ENCODE peak calls at places on chromosomes 2 and 18, in seven cellular contexts. One of them, this sample, is unnamed.

GRCh38 chr2:222311321-222311977 is 12.7 kb upstream of the PAX3 start:
- DNase-seq in A549: no peak
- DNase-seq in fibroblast of the aortic adventitia: no peak
- DNase-seq in mammary epithelial cell: no peak
- DNase-seq in CD8-positive, alpha-beta memory T cell: no peak
- DNase-seq in heart left ventricle: peak; percentile 56
- DNase-seq in Peyer's patch: no peak
- DNase-seq in this sample: no peak

GRCh38 chr18:44693030-44693784 is 12.5 kb downstream of the SETBP1 start:
- DNase-seq in A549: peak; percentile 4
- DNase-seq in fibroblast of the aortic adventitia: peak; percentile 32
- DNase-seq in mammary epithelial cell: peak; percentile 93
- DNase-seq in CD8-positive, alpha-beta memory T cell: no peak
- DNase-seq in heart left ventricle: no peak
- DNase-seq in Peyer's patch: no peak
- DNase-seq in this sample: no peak

GRCh38 chr2:112031916-112032582 is 23.0 kb upstream of the TMEM87B start:
- DNase-seq in A549: no peak
- DNase-seq in fibroblast of the aortic adventitia: peak; percentile 25
- DNase-seq in mammary epithelial cell: peak; percentile 71
- DNase-seq in CD8-positive, alpha-beta memory T cell: no peak
- DNase-seq in heart left ventricle: no peak
- DNase-seq in Peyer's patch: no peak
- DNase-seq in this sample: no peak

GRCh38 chr18:79588636-79589481 is 90.7 kb upstream of the CTDP1 start:
- DNase-seq in A549: no peak
- DNase-seq in fibroblast of the aortic adventitia: peak; percentile 97
- DNase-seq in mammary epithelial cell: no peak
- DNase-seq in CD8-positive, alpha-beta memory T cell: no peak
- DNase-seq in heart left ventricle: peak; percentile 91
- DNase-seq in Peyer's patch: peak; percentile 63
- DNase-seq in this sample: no peak

GRCh38 chr2:169159686-169160085 is 90.3 kb downstream of the DHRS9 start:
- DNase-seq in A549: no peak
- DNase-seq in fibroblast of the aortic adventitia: no peak
- DNase-seq in mammary epithelial cell: no peak
- DNase-seq in CD8-positive, alpha-beta memory T cell: no peak
- DNase-seq in heart left ventricle: no peak
- DNase-seq in Peyer's patch: no peak
- DNase-seq in this sample: no peak

GRCh38 chr2:3692375-3692774 is 11.0 kb upstream of the DCDC2C start:
- DNase-seq in A549: peak; percentile 49
- DNase-seq in fibroblast of the aortic adventitia: no peak
- DNase-seq in mammary epithelial cell: peak; percentile 21
- DNase-seq in CD8-positive, alpha-beta memory T cell: no peak
- DNase-seq in heart left ventricle: no peak
- DNase-seq in Peyer's patch: no peak
- DNase-seq in this sample: no peak

GRCh38 chr2:172079838-172080640 is 5.3 kb upstream of the DLX1 start:
- DNase-seq in A549: no peak
- DNase-seq in fibroblast of the aortic adventitia: no peak
- DNase-seq in mammary epithelial cell: no peak
- DNase-seq in CD8-positive, alpha-beta memory T cell: no peak
- DNase-seq in heart left ventricle: no peak
- DNase-seq in Peyer's patch: no peak
- DNase-seq in this sample: no peak

GRCh38 chr2:242098034-242098433 is 228.5 kb downstream of the RTP5 start:
- DNase-seq in A549: no peak
- DNase-seq in fibroblast of the aortic adventitia: no peak
- DNase-seq in mammary epithelial cell: no peak
- DNase-seq in CD8-positive, alpha-beta memory T cell: no peak
- DNase-seq in heart left ventricle: no peak
- DNase-seq in Peyer's patch: no peak
- DNase-seq in this sample: no peak

GRCh38 chr2:42513252-42513918 is 19.6 kb upstream of the KCNG3 start:
- DNase-seq in A549: peak; percentile 76
- DNase-seq in fibroblast of the aortic adventitia: peak; percentile 76
- DNase-seq in mammary epithelial cell: peak; percentile 43
- DNase-seq in CD8-positive, alpha-beta memory T cell: no peak
- DNase-seq in heart left ventricle: no peak
- DNase-seq in Peyer's patch: no peak
- DNase-seq in this sample: no peak

GRCh38 chr2:206040525-206040924 is 45.4 kb downstream of the INO80D start:
- DNase-seq in A549: no peak
- DNase-seq in fibroblast of the aortic adventitia: no peak
- DNase-seq in mammary epithelial cell: no peak
- DNase-seq in CD8-positive, alpha-beta memory T cell: no peak
- DNase-seq in heart left ventricle: no peak
- DNase-seq in Peyer's patch: no peak
- DNase-seq in this sample: no peak

GRCh38 chr2:197972017-197972416 is 167.6 kb downstream of the PLCL1 start:
- DNase-seq in A549: no peak
- DNase-seq in fibroblast of the aortic adventitia: peak; percentile 98
- DNase-seq in mammary epithelial cell: peak; percentile 30
- DNase-seq in CD8-positive, alpha-beta memory T cell: no peak
- DNase-seq in heart left ventricle: no peak
- DNase-seq in Peyer's patch: no peak
- DNase-seq in this sample: no peak

GRCh38 chr2:178510388-178510787 is 30.1 kb downstream of the PLEKHA3 start:
- DNase-seq in A549: no peak
- DNase-seq in fibroblast of the aortic adventitia: no peak
- DNase-seq in mammary epithelial cell: no peak
- DNase-seq in CD8-positive, alpha-beta memory T cell: no peak
- DNase-seq in heart left ventricle: no peak
- DNase-seq in Peyer's patch: no peak
- DNase-seq in this sample: no peak

GRCh38 chr18:48831113-48831759 is 119.5 kb downstream of the SMAD7 start:
- DNase-seq in A549: no peak
- DNase-seq in fibroblast of the aortic adventitia: no peak
- DNase-seq in mammary epithelial cell: no peak
- DNase-seq in CD8-positive, alpha-beta memory T cell: no peak
- DNase-seq in heart left ventricle: peak; percentile 18
- DNase-seq in Peyer's patch: no peak
- DNase-seq in this sample: no peak

GRCh38 chr2:230602562-230603230 is 109.9 kb upstream of the CAB39 start:
- DNase-seq in A549: no peak
- DNase-seq in fibroblast of the aortic adventitia: no peak
- DNase-seq in mammary epithelial cell: no peak
- DNase-seq in CD8-positive, alpha-beta memory T cell: peak; percentile 34
- DNase-seq in heart left ventricle: no peak
- DNase-seq in Peyer's patch: no peak
- DNase-seq in this sample: no peak

GRCh38 chr18:38369772-38370690 is 804.4 kb upstream of the CELF4 start:
- DNase-seq in A549: no peak
- DNase-seq in fibroblast of the aortic adventitia: no peak
- DNase-seq in mammary epithelial cell: peak; percentile 21
- DNase-seq in CD8-positive, alpha-beta memory T cell: no peak
- DNase-seq in heart left ventricle: no peak
- DNase-seq in Peyer's patch: no peak
- DNase-seq in this sample: no peak

GRCh38 chr2:100744184-100744583 is 75.8 kb upstream of the NPAS2 start:
- DNase-seq in A549: no peak
- DNase-seq in fibroblast of the aortic adventitia: no peak
- DNase-seq in mammary epithelial cell: no peak
- DNase-seq in CD8-positive, alpha-beta memory T cell: no peak
- DNase-seq in heart left ventricle: no peak
- DNase-seq in Peyer's patch: no peak
- DNase-seq in this sample: no peak

GRCh38 chr18:5941869-5942268 is 46.5 kb upstream of the TMEM200C start:
- DNase-seq in A549: no peak
- DNase-seq in fibroblast of the aortic adventitia: no peak
- DNase-seq in mammary epithelial cell: no peak
- DNase-seq in CD8-positive, alpha-beta memory T cell: no peak
- DNase-seq in heart left ventricle: no peak
- DNase-seq in Peyer's patch: no peak
- DNase-seq in this sample: no peak

GRCh38 chr2:60932954-60933353 is 51.6 kb downstream of the REL start:
- DNase-seq in A549: no peak
- DNase-seq in fibroblast of the aortic adventitia: no peak
- DNase-seq in mammary epithelial cell: no peak
- DNase-seq in CD8-positive, alpha-beta memory T cell: no peak
- DNase-seq in heart left ventricle: no peak
- DNase-seq in Peyer's patch: no peak
- DNase-seq in this sample: no peak

GRCh38 chr18:59612461-59612860 is 84.8 kb downstream of the CCBE1 start:
- DNase-seq in A549: no peak
- DNase-seq in fibroblast of the aortic adventitia: peak; percentile 100
- DNase-seq in mammary epithelial cell: no peak
- DNase-seq in CD8-positive, alpha-beta memory T cell: no peak
- DNase-seq in heart left ventricle: no peak
- DNase-seq in Peyer's patch: no peak
- DNase-seq in this sample: no peak

GRCh38 chr2:39737661-39738060 is 41.4 kb downstream of the THUMPD2 start:
- DNase-seq in A549: no peak
- DNase-seq in fibroblast of the aortic adventitia: peak; percentile 82
- DNase-seq in mammary epithelial cell: peak; percentile 79
- DNase-seq in CD8-positive, alpha-beta memory T cell: no peak
- DNase-seq in heart left ventricle: no peak
- DNase-seq in Peyer's patch: no peak
- DNase-seq in this sample: peak; percentile 86

GRCh38 chr2:55772309-55772980 is 78.8 kb upstream of the PNPT1 start:
- DNase-seq in A549: no peak
- DNase-seq in fibroblast of the aortic adventitia: no peak
- DNase-seq in mammary epithelial cell: no peak
- DNase-seq in CD8-positive, alpha-beta memory T cell: no peak
- DNase-seq in heart left ventricle: no peak
- DNase-seq in Peyer's patch: no peak
- DNase-seq in this sample: no peak

GRCh38 chr2:128278979-128279378 is 39.7 kb downstream of the HS6ST1 start:
- DNase-seq in A549: no peak
- DNase-seq in fibroblast of the aortic adventitia: no peak
- DNase-seq in mammary epithelial cell: no peak
- DNase-seq in CD8-positive, alpha-beta memory T cell: no peak
- DNase-seq in heart left ventricle: peak; percentile 27
- DNase-seq in Peyer's patch: no peak
- DNase-seq in this sample: no peak

GRCh38 chr2:200408428-200409311 is 101.2 kb downstream of the KCTD18 start:
- DNase-seq in A549: peak; percentile 72
- DNase-seq in fibroblast of the aortic adventitia: peak; percentile 64
- DNase-seq in mammary epithelial cell: peak; percentile 76
- DNase-seq in CD8-positive, alpha-beta memory T cell: no peak
- DNase-seq in heart left ventricle: no peak
- DNase-seq in Peyer's patch: peak; percentile 55
- DNase-seq in this sample: no peak
- H3K4me3 ChIP-seq in A549: no peak overlapping the region
- H3K4me3 ChIP-seq in fibroblast of the aortic adventitia: no peak overlapping the region
- H3K4me3 ChIP-seq in mammary epithelial cell: no peak overlapping the region
- H3K4me3 ChIP-seq in CD8-positive, alpha-beta memory T cell: no peak overlapping the region
- H3K4me3 ChIP-seq in heart left ventricle: no peak overlapping the region
- H3K4me3 ChIP-seq in Peyer's patch: no peak overlapping the region
- H3K4me3 ChIP-seq in this sample: no peak overlapping the region

GRCh38 chr2:176595986-176596385 is 326.7 kb downstream of the MTX2 start:
- DNase-seq in A549: no peak
- DNase-seq in fibroblast of the aortic adventitia: peak; percentile 34
- DNase-seq in mammary epithelial cell: no peak
- DNase-seq in CD8-positive, alpha-beta memory T cell: no peak
- DNase-seq in heart left ventricle: no peak
- DNase-seq in Peyer's patch: no peak
- DNase-seq in this sample: no peak
- H3K4me3 ChIP-seq in A549: no peak overlapping the region
- H3K4me3 ChIP-seq in fibroblast of the aortic adventitia: no peak overlapping the region
- H3K4me3 ChIP-seq in mammary epithelial cell: no peak overlapping the region
- H3K4me3 ChIP-seq in CD8-positive, alpha-beta memory T cell: no peak overlapping the region
- H3K4me3 ChIP-seq in heart left ventricle: no peak overlapping the region
- H3K4me3 ChIP-seq in Peyer's patch: no peak overlapping the region
- H3K4me3 ChIP-seq in this sample: no peak overlapping the region

GRCh38 chr18:35616664-35617423 is 35.3 kb downstream of the GALNT1 start:
- DNase-seq in A549: peak; percentile 71
- DNase-seq in fibroblast of the aortic adventitia: peak; percentile 37
- DNase-seq in mammary epithelial cell: peak; percentile 89
- DNase-seq in CD8-positive, alpha-beta memory T cell: peak; percentile 37
- DNase-seq in heart left ventricle: no peak
- DNase-seq in Peyer's patch: no peak
- DNase-seq in this sample: no peak
- H3K4me3 ChIP-seq in A549: peak overlapping the region; percentile 11
- H3K4me3 ChIP-seq in fibroblast of the aortic adventitia: no peak overlapping the region
- H3K4me3 ChIP-seq in mammary epithelial cell: no peak overlapping the region
- H3K4me3 ChIP-seq in CD8-positive, alpha-beta memory T cell: peak overlapping the region; percentile 21
- H3K4me3 ChIP-seq in heart left ventricle: no peak overlapping the region
- H3K4me3 ChIP-seq in Peyer's patch: no peak overlapping the region
- H3K4me3 ChIP-seq in this sample: no peak overlapping the region

DNA sequence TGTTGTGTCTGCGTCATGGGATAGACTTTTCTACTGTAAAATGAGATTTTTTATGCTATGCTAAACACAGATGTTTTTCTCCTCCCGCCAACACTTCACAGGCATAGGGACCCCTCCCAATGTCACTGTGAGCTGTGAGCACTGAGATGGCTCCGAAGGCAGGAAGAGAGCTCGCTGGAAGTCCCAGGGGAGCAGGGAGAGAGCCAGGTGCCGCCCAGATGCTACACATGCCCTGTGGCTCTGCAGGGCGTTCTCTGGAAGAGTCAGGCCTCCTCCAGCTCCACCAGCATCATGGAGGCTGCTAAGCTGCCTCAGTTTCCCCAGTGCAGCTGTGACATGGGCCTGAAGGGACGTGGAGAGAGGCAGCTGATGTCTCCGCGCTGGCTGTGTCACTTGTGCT is 176.5 kb upstream of the HDAC4 start:
- DNase-seq in A549: no peak
- DNase-seq in fibroblast of the aortic adventitia: no peak
- DNase-seq in mammary epithelial cell: no peak
- DNase-seq in CD8-positive, alpha-beta memory T cell: no peak
- DNase-seq in heart left ventricle: peak; percentile 11
- DNase-seq in Peyer's patch: peak; percentile 16
- DNase-seq in this sample: peak; percentile 16
- H3K4me3 ChIP-seq in A549: no peak overlapping the region
- H3K4me3 ChIP-seq in fibroblast of the aortic adventitia: no peak overlapping the region
- H3K4me3 ChIP-seq in mammary epithelial cell: no peak overlapping the region
- H3K4me3 ChIP-seq in CD8-positive, alpha-beta memory T cell: no peak overlapping the region
- H3K4me3 ChIP-seq in heart left ventricle: no peak overlapping the region
- H3K4me3 ChIP-seq in Peyer's patch: no peak overlapping the region
- H3K4me3 ChIP-seq in this sample: no peak overlapping the region

DNA sequence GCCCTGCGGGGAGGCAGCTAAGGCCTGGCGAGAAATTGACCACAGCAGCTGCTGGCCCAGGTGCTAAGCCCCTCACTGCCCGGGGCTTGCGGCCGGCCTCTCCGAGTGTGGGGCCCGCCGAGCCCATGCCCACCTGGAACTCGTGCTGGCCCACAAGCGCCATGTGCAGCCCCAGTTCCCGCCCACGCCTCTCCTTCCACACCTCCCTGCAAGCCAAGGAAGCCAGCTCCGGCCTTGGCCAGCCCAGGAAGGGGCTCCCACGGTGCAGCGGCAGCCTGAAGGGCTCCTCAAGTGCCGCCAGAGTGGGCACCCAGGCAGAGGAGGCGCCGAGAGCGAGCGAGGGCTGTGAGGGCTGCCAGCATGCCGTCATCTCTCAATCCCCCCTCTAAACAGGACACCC is 304.6 kb upstream of the FAM98A start:
- DNase-seq in A549: no peak
- DNase-seq in fibroblast of the aortic adventitia: no peak
- DNase-seq in mammary epithelial cell: no peak
- DNase-seq in CD8-positive, alpha-beta memory T cell: no peak
- DNase-seq in heart left ventricle: no peak
- DNase-seq in Peyer's patch: no peak
- DNase-seq in this sample: no peak
- H3K4me3 ChIP-seq in A549: no peak overlapping the region
- H3K4me3 ChIP-seq in fibroblast of the aortic adventitia: no peak overlapping the region
- H3K4me3 ChIP-seq in mammary epithelial cell: no peak overlapping the region
- H3K4me3 ChIP-seq in CD8-positive, alpha-beta memory T cell: no peak overlapping the region
- H3K4me3 ChIP-seq in heart left ventricle: no peak overlapping the region
- H3K4me3 ChIP-seq in Peyer's patch: no peak overlapping the region
- H3K4me3 ChIP-seq in this sample: no peak overlapping the region